ENCODE peak calls at places on chromosomes 6 and 20, in six cellular contexts. M, Q, L, B, E and Y are unnamed samples.
A peak's percentile ranks its signal among the peaks of the same experiment; 100 is the strongest.

GRCh38 chr6:20367716-20368485 is 33.8 kb upstream of the E2F3 start:
- DNase-seq in L (no peak), E (peak; percentile 20), Q (no peak), M (no peak), B (no peak), Y (no peak)

GRCh38 chr6:126002755-126003390 is 16.5 kb downstream of the TRMT11 start:
- DNase-seq in L (no peak), B (no peak), E (no peak), Q (no peak), M (no peak), Y (no peak)

GRCh38 chr6:136719280-136720044 is 72.8 kb downstream of the MAP3K5 start:
- DNase-seq in B (no peak), M (peak; percentile 90), L (no peak), Q (no peak), E (no peak), Y (no peak)

GRCh38 chr20:4961746-4962145 is 39.6 kb downstream of the SLC23A2 start:
- DNase-seq in Q (no peak), M (no peak), L (no peak), E (peak; percentile 31), B (peak; percentile 99), Y (no peak)

GRCh38 chr6:96812077-96812703 is 25.1 kb downstream of the GPR63 start:
- DNase-seq in E (no peak), L (no peak), B (no peak), M (no peak), Q (no peak), Y (no peak)

GRCh38 chr20:53580376-53581111 is 13.1 kb downstream of the ZNF217 start:
- DNase-seq in L (no peak), Q (no peak), M (no peak), B (no peak), E (no peak), Y (no peak)

GRCh38 chr6:3022765-3023662 is 23.3 kb downstream of the NQO2 start:
- DNase-seq in B (no peak), L (no peak), M (no peak), Q (peak; percentile 64), E (peak; percentile 70), Y (no peak)

GRCh38 chr6:163751032-163751525 is 336.6 kb downstream of the QKI start:
- DNase-seq in Q (no peak), M (no peak), L (no peak), B (no peak), E (peak; percentile 13), Y (no peak)

GRCh38 chr6:118574051-118574865 is 26.2 kb downstream of the PLN start:
- DNase-seq in M (no peak), Q (peak; percentile 46), L (no peak), B (no peak), E (no peak), Y (no peak)

GRCh38 chr6:30814137-30815084 is 69.9 kb upstream of the DDR1 start:
- DNase-seq in M (no peak), B (no peak), E (peak; percentile 84), L (no peak), Q (no peak), Y (no peak)

GRCh38 chr20:60036346-60037119 is 78.3 kb downstream of the CDH26 start:
- DNase-seq in Q (no peak), B (no peak), L (no peak), M (no peak), E (no peak), Y (no peak)

DNA sequence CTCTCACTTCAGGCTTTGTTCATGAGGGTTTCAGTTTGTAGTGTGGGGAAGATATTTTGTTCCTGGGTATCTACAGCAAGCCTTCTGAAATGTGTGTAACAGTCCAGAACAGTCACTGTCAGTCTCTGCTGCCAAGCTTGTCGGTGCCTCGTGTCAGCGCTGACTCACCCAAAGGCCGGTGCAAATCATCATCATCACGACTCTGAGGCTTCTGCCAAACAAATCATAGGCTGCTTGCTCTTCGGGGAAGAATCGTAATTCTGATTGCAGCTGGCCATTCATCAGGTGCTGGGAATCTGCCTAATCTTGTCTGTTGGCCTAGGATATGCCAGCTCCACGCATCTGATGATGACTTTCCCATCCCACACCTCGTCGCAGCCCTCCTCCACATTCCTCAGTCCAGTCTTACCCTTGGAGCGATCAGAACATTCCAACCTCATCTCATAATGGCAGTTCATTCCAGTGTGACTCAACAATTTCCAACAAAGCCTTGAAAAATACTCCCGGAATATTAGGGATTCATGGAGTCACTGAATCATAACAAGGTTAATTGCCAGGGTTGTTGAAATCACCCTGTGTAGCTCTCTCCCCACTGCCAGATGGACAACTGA is 40.9 kb downstream of the ALDH8A1 start:
- DNase-seq in L (no peak), E (peak; percentile 51), Q (no peak), M (no peak), B (peak; percentile 7), Y (no peak)
- TF ChIP-seq CREB1 in L (no peak), E (peak; percentile 41), Q (no peak), M (no peak), B (no peak), Y (no peak)

GRCh38 chr6:121285041-121285440 is 49.2 kb downstream of the TBC1D32 start:
- DNase-seq in M (no peak), B (no peak), E (no peak), Q (no peak), L (no peak), Y (no peak)
- TF ChIP-seq CREB1 in M (no peak), B (no peak), E (no peak), Q (no peak), L (no peak), Y (no peak)

GRCh38 chr6:45538636-45539035 is 160.9 kb upstream of the SUPT3H start:
- DNase-seq in M (no peak), Q (no peak), E (no peak), L (no peak), B (no peak), Y (no peak)
- TF ChIP-seq CREB1 in M (no peak), Q (no peak), E (no peak), L (no peak), B (no peak), Y (no peak)

GRCh38 chr20:22289442-22289841 is 294.9 kb downstream of the FOXA2 start:
- DNase-seq in L (no peak), Q (no peak), B (no peak), M (no peak), E (no peak), Y (no peak)

GRCh38 chr20:22282696-22283095 is 301.7 kb downstream of the FOXA2 start:
- DNase-seq in E (peak; percentile 4), B (no peak), M (no peak), L (no peak), Q (no peak), Y (no peak)

GRCh38 chr20:22288957-22289356 is 295.4 kb downstream of the FOXA2 start:
- DNase-seq in B (no peak), L (no peak), Q (no peak), M (no peak), E (no peak), Y (no peak)

GRCh38 chr20:22288156-22288555 is 296.2 kb downstream of the FOXA2 start:
- DNase-seq in L (no peak), B (no peak), E (no peak), M (no peak), Q (no peak), Y (no peak)

DNA sequence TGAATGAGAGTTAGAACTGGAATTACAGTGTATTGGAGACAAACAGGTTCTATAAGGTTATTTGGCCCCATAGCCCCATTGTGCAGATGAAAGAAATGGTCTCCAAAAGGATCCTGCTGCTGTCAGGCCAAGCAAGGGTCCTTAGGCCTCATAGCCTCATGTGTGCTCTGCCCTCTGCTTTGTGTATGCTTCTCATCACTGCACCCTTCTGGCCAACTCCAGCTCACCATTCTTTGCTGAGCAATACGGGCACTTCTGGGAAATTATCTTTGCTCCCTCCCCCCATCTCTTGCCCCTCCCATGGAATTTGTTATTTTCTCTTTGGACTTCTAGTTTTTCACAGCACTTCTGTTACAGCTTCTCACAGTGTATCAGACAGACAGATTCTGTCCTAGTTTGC is 298.8 kb downstream of the FOXA2 start:
- DNase-seq in B (no peak), E (no peak), Q (peak; percentile 14), L (no peak), M (no peak), Y (no peak)
- TF ChIP-seq CREB1 in B (no peak), E (no peak), Q (no peak), L (no peak), M (no peak), Y (no peak)

GRCh38 chr6:152096863-152097496 is 289.5 kb downstream of the ESR1 start:
- DNase-seq in M (no peak), L (no peak), B (no peak), E (no peak), Q (no peak), Y (no peak)
- TF ChIP-seq CREB1 in M (no peak), L (no peak), B (no peak), E (no peak), Q (no peak), Y (no peak)

GRCh38 chr6:53154071-53154470 is 5.4 kb upstream of the GCM1 start:
- DNase-seq in B (no peak), E (no peak), Q (no peak), L (no peak), M (no peak), Y (no peak)

GRCh38 chr6:53151676-53152075 is 3.0 kb upstream of the GCM1 start:
- DNase-seq in Q (peak; percentile 79), B (peak; percentile 40), E (peak; percentile 45), M (no peak), L (peak; percentile 67), Y (peak; percentile 65)

GRCh38 chr6:53159558-53159957 is 10.9 kb upstream of the GCM1 start:
- DNase-seq in E (no peak), M (no peak), B (peak; percentile 33), L (no peak), Q (peak; percentile 44), Y (no peak)

GRCh38 chr6:53152576-53152975 is 3.9 kb upstream of the GCM1 start:
- DNase-seq in M (no peak), Q (no peak), B (no peak), E (no peak), L (no peak), Y (no peak)

GRCh38 chr6:53154794-53155193 is 6.2 kb upstream of the GCM1 start:
- DNase-seq in M (no peak), Q (no peak), E (no peak), B (no peak), L (no peak), Y (no peak)
- TF ChIP-seq CREB1 in M (no peak), Q (no peak), E (no peak), B (no peak), L (no peak), Y (no peak)

GRCh38 chr20:47950103-47950502 is 164.8 kb upstream of the SULF2 start:
- DNase-seq in Q (no peak), E (peak; percentile 17), B (no peak), M (no peak), L (no peak), Y (no peak)

GRCh38 chr20:47950557-47951283 is 165.4 kb upstream of the SULF2 start:
- DNase-seq in Q (no peak), M (no peak), B (no peak), L (no peak), E (no peak), Y (no peak)

GRCh38 chr20:47952165-47952564 is 166.9 kb upstream of the SULF2 start:
- DNase-seq in M (no peak), E (no peak), L (no peak), B (no peak), Q (no peak), Y (no peak)

GRCh38 chr20:47949230-47949629 is 163.9 kb upstream of the SULF2 start:
- DNase-seq in L (no peak), B (no peak), E (no peak), Q (no peak), M (no peak), Y (no peak)

GRCh38 chr20:47951521-47951951 is 166.3 kb upstream of the SULF2 start:
- DNase-seq in Q (no peak), L (no peak), E (no peak), B (no peak), M (no peak), Y (no peak)
- TF ChIP-seq CREB1 in Q (no peak), L (no peak), E (no peak), B (no peak), M (no peak), Y (no peak)